ENCODE peak calls at places on chromosomes 7 and 10, in five cellular contexts. W is GM12865, B is HCT116, N is chondrocyte, H is ovary. P is an unnamed sample.

GRCh38 chr10:106107711-106108110 is 1056.8 kb downstream of the SORCS1 start:
- DNase-seq in W (no peak), B (no peak), N (no peak), H (no peak), P (no peak)

GRCh38 chr10:14605231-14605925 is 169.3 kb downstream of the FAM107B start:
- DNase-seq in W (peak), B (peak), N (no peak), H (no peak), P (peak)

GRCh38 chr10:128130051-128130450 is 3.8 kb upstream of the MKI67 start:
- DNase-seq in W (no peak), B (peak), N (no peak), H (no peak), P (no peak)

GRCh38 chr7:85529831-85530230 is 343.0 kb upstream of the SEMA3D start:
- DNase-seq in W (no peak), B (no peak), N (no peak), H (no peak), P (no peak)

GRCh38 chr10:32972929-32973328 is 14.9 kb upstream of the ITGB1 start:
- DNase-seq in W (peak), B (no peak), N (no peak), H (no peak), P (no peak)

GRCh38 chr10:104638861-104639594 is 2.1 kb upstream of the SORCS3 start:
- DNase-seq in W (no peak), B (no peak), N (no peak), H (no peak), P (peak)

GRCh38 chr10:129031233-129032150 is 435.5 kb upstream of the MGMT start:
- DNase-seq in W (peak), B (no peak), N (no peak), H (peak), P (peak)

GRCh38 chr10:100377830-100378229 is 30.8 kb downstream of the SCD start:
- DNase-seq in W (peak), B (no peak), N (no peak), H (no peak), P (peak)

GRCh38 chr10:77887631-77888355 is 38.8 kb downstream of the DLG5 start:
- DNase-seq in W (no peak), B (no peak), N (no peak), H (no peak), P (no peak)

GRCh38 chr7:55193245-55193644 is 171.9 kb upstream of the LANCL2 start:
- DNase-seq in W (no peak), B (no peak), N (no peak), H (no peak), P (no peak)

GRCh38 chr10:96565774-96566173 is 21.0 kb downstream of the TM9SF3 start:
- DNase-seq in W (no peak), B (no peak), N (no peak), H (no peak), P (peak)

GRCh38 chr10:128084991-128085390 is 41.2 kb downstream of the MKI67 start:
- DNase-seq in W (no peak), B (no peak), N (no peak), H (no peak), P (no peak)

GRCh38 chr10:60490013-60490412 is 100.3 kb upstream of the ANK3 start:
- DNase-seq in W (no peak), B (no peak), N (no peak), H (no peak), P (no peak)

GRCh38 chr7:16915405-16915804 is 33.6 kb upstream of the AGR3 start:
- DNase-seq in W (no peak), B (peak), N (no peak), H (no peak), P (no peak)

GRCh38 chr10:42754155-42755027 is 28.2 kb upstream of the BMS1 start:
- DNase-seq in W (no peak), B (no peak), N (no peak), H (no peak), P (peak)

GRCh38 chr7:148700693-148701092 is 2.0 kb downstream of the CUL1 start:
- DNase-seq in W (peak), B (no peak), N (no peak), H (no peak), P (no peak)

GRCh38 chr10:124003070-124003419 is 90.4 kb downstream of the CHST15 start:
- DNase-seq in W (no peak), B (no peak), N (peak), H (peak), P (peak)

GRCh38 chr10:32139223-32140073 is 83.2 kb upstream of the KIF5B start:
- DNase-seq in W (peak), B (peak), N (no peak), H (peak), P (no peak)

GRCh38 chr7:20229652-20230500 is 12.7 kb upstream of the MACC1 start:
- DNase-seq in W (no peak), B (no peak), N (no peak), H (peak), P (no peak)

GRCh38 chr7:101705327-101705726 is 76.2 kb upstream of the MYL10 start:
- DNase-seq in W (no peak), B (no peak), N (no peak), H (no peak), P (no peak)

GRCh38 chr10:35546824-35547225 is 58.3 kb upstream of the GJD4 start:
- DNase-seq in W (no peak), B (no peak), N (no peak), H (no peak), P (no peak)
- TF ChIP-seq CTCF in W (no peak), B (no peak), N (peak), H (no peak), P (no peak)

GRCh38 chr10:119030421-119031250 is 1.1 kb downstream of the NANOS1 start:
- DNase-seq in W (peak), B (peak), N (no peak), H (no peak), P (peak)
- TF ChIP-seq CTCF in W (no peak), B (no peak), N (peak), H (no peak), P (peak)

DNA sequence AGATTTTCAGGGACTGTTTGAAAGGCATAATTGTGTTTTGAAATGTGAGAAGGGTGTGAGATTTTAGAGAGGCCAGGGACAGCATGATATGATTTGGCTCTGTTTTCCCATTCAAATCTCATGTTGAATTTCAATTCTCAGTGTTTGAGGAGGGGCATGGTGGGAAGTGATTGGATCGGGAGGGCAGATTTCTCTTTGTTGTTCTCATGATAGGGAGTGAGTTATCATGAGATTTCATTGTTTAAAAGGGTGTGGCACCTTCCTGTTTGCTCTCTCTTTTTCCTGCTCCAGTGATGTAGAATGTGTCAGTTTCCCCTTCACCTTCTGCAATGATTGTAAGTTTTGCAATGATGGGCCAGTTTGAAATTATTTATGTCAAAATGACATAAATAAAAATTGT is 113.0 kb upstream of the PCDH15 start:
- DNase-seq in W (no peak), B (no peak), N (no peak), H (no peak), P (no peak)
- TF ChIP-seq CTCF in W (no peak), B (no peak), N (no peak), H (no peak), P (no peak)

DNA sequence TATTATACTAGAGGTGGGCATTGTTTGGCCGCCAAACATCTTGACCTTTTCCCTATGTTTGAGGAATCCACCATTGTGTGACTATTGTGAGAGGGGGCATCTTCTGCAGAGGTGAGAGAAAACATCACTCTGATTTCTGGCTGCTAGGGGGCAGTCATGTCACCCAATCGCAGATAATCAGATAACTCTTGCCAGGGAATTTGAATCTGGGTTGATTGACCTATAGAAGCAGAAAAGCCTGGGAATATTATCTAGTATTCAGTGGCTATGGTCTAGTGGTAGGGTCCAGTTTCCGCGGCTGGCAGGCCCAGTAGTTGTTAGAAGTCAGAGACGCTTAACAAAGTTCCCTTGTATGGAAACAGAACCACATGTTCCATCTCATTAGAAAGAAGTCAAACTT is 808.5 kb downstream of the PHTF2 start:
- DNase-seq in W (peak), B (no peak), N (no peak), H (no peak), P (no peak)
- TF ChIP-seq CTCF in W (peak), B (peak), N (peak), H (no peak), P (no peak)

GRCh38 chr10:117911684-117912083 is 135.1 kb downstream of the RAB11FIP2 start:
- DNase-seq in W (no peak), B (no peak), N (no peak), H (no peak), P (no peak)
- TF ChIP-seq CTCF in W (no peak), B (no peak), N (no peak), H (no peak), P (no peak)

DNA sequence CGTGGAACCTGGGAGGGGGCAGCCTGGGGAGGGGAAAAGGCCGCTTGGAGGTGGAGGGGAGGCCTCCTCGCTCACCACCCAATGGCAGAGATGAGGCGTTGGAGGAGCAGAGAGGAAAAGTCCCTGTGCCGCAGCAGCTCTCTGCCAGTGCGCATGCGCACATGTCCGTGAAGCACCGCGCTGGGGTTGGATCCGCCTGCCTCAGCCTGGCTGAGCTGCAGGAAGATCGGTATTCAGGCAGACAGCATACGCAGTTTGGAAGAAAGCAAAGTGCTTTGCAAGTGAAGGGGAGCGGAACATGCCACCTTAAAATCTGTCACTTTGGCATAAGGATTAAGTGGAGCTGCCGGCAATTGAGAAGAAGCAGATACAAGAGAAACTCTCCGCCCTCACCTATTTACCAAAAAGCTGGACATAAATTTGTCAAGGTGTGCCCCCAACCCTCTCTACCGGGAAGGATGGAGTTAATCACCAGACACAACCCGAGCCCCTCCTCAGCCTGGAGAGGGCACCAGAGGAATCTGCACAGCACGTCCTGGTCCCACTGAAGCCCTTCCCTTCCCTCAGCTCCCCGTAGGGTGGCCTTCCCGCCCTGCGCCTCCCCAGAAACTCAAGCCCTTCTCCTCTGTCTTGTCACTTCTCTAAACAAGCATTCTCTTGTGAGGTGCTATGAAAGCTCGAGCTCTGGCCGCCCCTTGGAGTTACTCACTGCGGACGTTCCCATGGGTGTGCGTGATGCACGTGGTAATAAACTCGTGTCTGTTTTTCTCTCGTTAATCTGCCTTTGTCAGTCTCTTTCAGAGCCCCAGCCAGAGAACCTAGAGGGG is 32.2 kb upstream of the TMEM72 start:
- DNase-seq in W (peak), B (no peak), N (no peak), H (peak), P (peak)
- TF ChIP-seq CTCF in W (no peak), B (no peak), N (peak), H (peak), P (no peak)

GRCh38 chr7:27917774-27918314 is 177.9 kb downstream of the TAX1BP1 start:
- DNase-seq in W (no peak), B (no peak), N (no peak), H (no peak), P (no peak)
- TF ChIP-seq CTCF in W (no peak), B (no peak), N (no peak), H (no peak), P (no peak)

P was measured in GM13976.